ENCODE peak calls at places on chromosomes 7 and 10, in ten cellular contexts. J, M, W, Q, X, E, Z, D, A and T are unnamed samples.

GRCh38 chr10:93703066-93703465 is 674 bp upstream of the FRA10AC1 start:
- DNase-seq in J (peak), M (no peak), W (no peak), Q (no peak), X (no peak), E (peak), Z (peak), D (no peak), A (no peak), T (no peak)

GRCh38 chr10:22489467-22489866 is 144.2 kb downstream of the SPAG6 start:
- DNase-seq in J (peak), M (no peak), W (no peak), Q (no peak), X (no peak), E (peak), Z (no peak), D (no peak), A (no peak), T (no peak)

GRCh38 chr7:39621261-39621660 is 2.1 kb upstream of the RALA start:
- DNase-seq in J (peak), M (no peak), W (no peak), Q (no peak), X (no peak), E (peak), Z (peak), D (no peak), A (no peak), T (peak)

GRCh38 chr7:92625617-92626016 is 35.4 kb upstream of the FAM133B start:
- DNase-seq in J (peak), M (no peak), W (no peak), Q (no peak), X (no peak), E (no peak), Z (no peak), D (no peak), A (no peak), T (no peak)

GRCh38 chr10:2456834-2457233 is 610.5 kb upstream of the PFKP start:
- DNase-seq in J (no peak), M (no peak), W (no peak), Q (no peak), X (no peak), E (no peak), Z (no peak), D (no peak), A (no peak), T (no peak)

GRCh38 chr10:102140913-102141540 is 8.2 kb downstream of the PPRC1 start:
- DNase-seq in J (no peak), M (no peak), W (peak), Q (no peak), X (no peak), E (no peak), Z (no peak), D (no peak), A (no peak), T (no peak)

GRCh38 chr10:62885656-62886461 is 69.7 kb upstream of the EGR2 start:
- DNase-seq in J (peak), M (peak), W (no peak), Q (no peak), X (no peak), E (peak), Z (peak), D (no peak), A (no peak), T (peak)

GRCh38 chr7:102991540-102992214 is 78.9 kb downstream of the LRRC17 start:
- DNase-seq in J (peak), M (peak), W (no peak), Q (peak), X (no peak), E (peak), Z (peak), D (no peak), A (no peak), T (peak)

GRCh38 chr7:130365511-130366441 is 14.5 kb upstream of the CPA1 start:
- DNase-seq in J (peak), M (no peak), W (no peak), Q (no peak), X (peak), E (peak), Z (peak), D (peak), A (no peak), T (peak)

GRCh38 chr7:5481241-5482019 is 57.8 kb upstream of the TNRC18 start:
- DNase-seq in J (no peak), M (no peak), W (no peak), Q (no peak), X (no peak), E (no peak), Z (no peak), D (no peak), A (no peak), T (no peak)

GRCh38 chr7:121076350-121077164 is 88.0 kb downstream of the CPED1 start:
- DNase-seq in J (peak), M (no peak), W (no peak), Q (no peak), X (no peak), E (peak), Z (peak), D (no peak), A (no peak), T (peak)

GRCh38 chr10:86862373-86862772 is 95.0 kb downstream of the MMRN2 start:
- DNase-seq in J (no peak), M (no peak), W (no peak), Q (no peak), X (peak), E (no peak), Z (no peak), D (no peak), A (no peak), T (no peak)

GRCh38 chr10:74705361-74705980 is 120.9 kb upstream of the KAT6B start:
- DNase-seq in J (no peak), M (no peak), W (no peak), Q (no peak), X (no peak), E (no peak), Z (no peak), D (no peak), A (no peak), T (no peak)

GRCh38 chr7:68542831-68543230 is 1055.4 kb upstream of the AUTS2 start:
- DNase-seq in J (no peak), M (no peak), W (no peak), Q (no peak), X (no peak), E (no peak), Z (no peak), D (no peak), A (no peak), T (no peak)

GRCh38 chr10:15238553-15239335 is 70.3 kb upstream of the NMT2 start:
- DNase-seq in J (no peak), M (no peak), W (no peak), Q (no peak), X (no peak), E (peak), Z (peak), D (no peak), A (no peak), T (peak)

GRCh38 chr10:70540089-70540788 is 61.7 kb downstream of the PALD1 start:
- DNase-seq in J (no peak), M (peak), W (no peak), Q (peak), X (peak), E (peak), Z (peak), D (no peak), A (no peak), T (no peak)

GRCh38 chr10:68406815-68407585 is at the start of gene RUFY2:
- DNase-seq in J (peak), M (peak), W (peak), Q (peak), X (peak), E (peak), Z (peak), D (peak), A (peak), T (peak)

GRCh38 chr7:128434413-128435310 is 21.0 kb upstream of the HILPDA start:
- DNase-seq in J (peak), M (peak), W (no peak), Q (no peak), X (no peak), E (no peak), Z (no peak), D (no peak), A (no peak), T (no peak)

GRCh38 chr7:114026486-114027089 is 107.8 kb upstream of the PPP1R3A start:
- DNase-seq in J (peak), M (peak), W (no peak), Q (peak), X (peak), E (peak), Z (peak), D (no peak), A (no peak), T (peak)

GRCh38 chr10:11086177-11086576 is 68.5 kb downstream of the CELF2 start:
- DNase-seq in J (no peak), M (no peak), W (no peak), Q (no peak), X (no peak), E (peak), Z (no peak), D (no peak), A (no peak), T (no peak)

GRCh38 chr7:55145606-55146005 is 126.8 kb downstream of the EGFR start:
- DNase-seq in J (no peak), M (no peak), W (no peak), Q (no peak), X (no peak), E (no peak), Z (no peak), D (peak), A (no peak), T (no peak)

GRCh38 chr7:44887293-44887692 is 2.0 kb upstream of the PURB start:
- DNase-seq in J (no peak), M (no peak), W (no peak), Q (no peak), X (no peak), E (no peak), Z (no peak), D (no peak), A (no peak), T (no peak)

GRCh38 chr7:114879554-114879953 is 42.3 kb upstream of the MDFIC start:
- DNase-seq in J (no peak), M (no peak), W (no peak), Q (no peak), X (no peak), E (peak), Z (peak), D (no peak), A (no peak), T (peak)

GRCh38 chr10:112643600-112643999 is 196.6 kb downstream of the VTI1A start:
- DNase-seq in J (peak), M (no peak), W (no peak), Q (no peak), X (no peak), E (no peak), Z (no peak), D (no peak), A (no peak), T (no peak)

GRCh38 chr7:22849158-22849557 is 26.5 kb upstream of the TOMM7 start:
- DNase-seq in J (no peak), M (no peak), W (no peak), Q (no peak), X (no peak), E (peak), Z (no peak), D (no peak), A (no peak), T (no peak)

DNA sequence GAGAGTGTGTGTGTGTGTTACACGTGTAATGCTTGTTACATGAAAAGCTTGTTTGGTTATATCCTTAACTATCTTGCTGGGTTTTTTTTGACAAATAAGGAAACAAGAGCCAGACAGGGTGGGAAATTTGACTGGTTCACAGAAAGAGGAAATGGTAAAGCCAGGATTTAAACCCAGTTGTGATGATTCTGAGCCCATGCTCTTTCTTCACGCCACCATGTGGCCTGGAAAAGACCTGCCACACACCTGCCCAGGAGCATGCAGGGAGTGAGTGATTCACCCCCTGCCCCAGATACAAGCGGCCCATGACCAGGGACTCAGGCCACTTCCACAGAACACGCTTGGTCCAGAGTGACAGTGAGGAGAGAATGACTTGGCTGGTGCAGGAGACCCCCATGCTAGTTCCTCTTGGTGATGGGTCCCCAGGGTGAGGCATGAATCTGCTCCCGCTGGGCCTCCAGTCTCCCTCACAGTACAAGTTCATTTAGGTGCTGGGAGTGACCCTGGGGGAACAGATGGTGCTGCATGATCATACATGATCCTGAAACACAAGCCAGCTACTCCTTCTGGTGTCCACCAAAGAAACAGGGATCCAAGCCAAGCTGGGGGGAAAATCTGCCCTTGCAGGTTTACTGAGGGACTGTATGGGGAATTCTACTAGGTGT is 21.0 kb upstream of the EIF5AL1 start:
- DNase-seq in J (no peak), M (no peak), W (no peak), Q (peak), X (no peak), E (no peak), Z (no peak), D (no peak), A (no peak), T (no peak)
- TF ChIP-seq CTCF in J (peak), M (no peak), W (no peak), Q (no peak), X (no peak), E (no peak), Z (peak), D (no peak), A (no peak), T (no peak)

DNA sequence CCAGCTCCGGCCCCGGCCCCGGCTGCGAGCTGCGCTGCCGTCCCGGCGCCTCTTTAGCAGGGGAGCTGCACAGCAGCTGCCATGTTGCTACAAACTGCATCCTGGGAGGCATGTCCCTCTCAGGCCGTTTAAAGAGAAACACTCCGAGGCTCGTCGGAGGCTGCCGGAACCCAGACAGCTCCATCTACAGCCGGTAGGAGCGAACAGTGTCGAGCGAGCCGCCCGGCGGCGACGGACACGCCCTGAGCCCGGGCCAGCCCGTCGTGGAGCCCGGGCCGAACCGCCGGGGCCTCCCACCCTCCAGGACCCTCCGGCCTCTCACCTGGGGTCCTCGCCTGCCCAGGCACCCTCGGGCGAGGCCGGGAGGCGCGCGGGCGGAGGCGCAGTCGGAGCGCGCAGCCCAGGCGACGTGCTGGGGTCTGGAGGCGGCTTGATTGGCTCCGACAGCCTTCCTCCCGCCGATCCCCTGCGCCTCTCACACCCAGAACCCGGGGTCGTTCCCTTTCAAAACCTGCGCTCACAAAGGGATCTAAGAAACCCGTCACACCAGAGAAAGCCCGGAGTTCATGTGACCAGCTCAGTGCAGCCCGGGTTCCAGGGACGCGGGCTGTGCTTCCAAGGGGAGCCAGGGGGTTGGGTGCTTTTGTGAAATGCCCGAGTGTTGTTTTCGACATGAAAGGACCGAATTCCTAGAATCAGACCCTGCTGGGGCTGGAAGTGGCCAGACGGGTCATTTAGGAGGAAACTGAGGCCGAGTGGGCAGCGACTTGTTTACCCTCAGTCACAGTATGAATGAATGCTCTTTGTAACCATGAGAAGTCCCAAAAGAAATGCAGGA is at the start of gene ZNF777:
- DNase-seq in J (peak), M (peak), W (peak), Q (peak), X (peak), E (peak), Z (peak), D (peak), A (peak), T (peak)
- TF ChIP-seq CTCF in J (peak), M (peak), W (peak), Q (peak), X (peak), E (peak), Z (peak), D (peak), A (peak), T (peak)

DNA sequence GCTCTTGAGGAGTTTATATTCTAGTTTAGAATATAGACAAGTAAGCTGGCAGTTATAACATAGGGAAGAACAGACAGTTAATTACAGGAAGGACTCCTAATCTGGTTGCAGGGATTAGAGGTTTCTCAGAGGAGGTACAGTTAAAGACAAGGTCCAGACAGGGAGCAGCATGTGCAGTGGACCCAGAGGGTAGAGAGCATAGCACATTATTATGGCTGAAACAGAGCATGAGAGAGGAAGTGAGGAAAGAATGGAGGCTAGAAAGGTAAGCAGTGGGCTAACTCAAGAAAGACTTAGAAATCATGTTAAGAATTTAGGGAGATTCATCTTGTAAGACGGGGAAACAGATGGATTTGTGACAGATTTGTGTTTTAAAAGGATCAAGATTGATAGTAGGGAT is 9.7 kb downstream of the MIOS start:
- DNase-seq in J (no peak), M (no peak), W (no peak), Q (no peak), X (no peak), E (no peak), Z (no peak), D (no peak), A (no peak), T (no peak)
- TF ChIP-seq CTCF in J (no peak), M (no peak), W (no peak), Q (no peak), X (no peak), E (no peak), Z (no peak), D (no peak), A (no peak), T (no peak)

GRCh38 chr7:149765399-149766121 is 7.8 kb downstream of the ZNF467 start:
- DNase-seq in J (no peak), M (no peak), W (no peak), Q (no peak), X (peak), E (no peak), Z (no peak), D (peak), A (no peak), T (no peak)

GRCh38 chr7:149762610-149763009 is 10.8 kb downstream of the ZNF467 start:
- DNase-seq in J (no peak), M (no peak), W (no peak), Q (no peak), X (no peak), E (no peak), Z (no peak), D (peak), A (no peak), T (no peak)

GRCh38 chr7:149763563-149764240 is 9.7 kb downstream of the ZNF467 start:
- DNase-seq in J (no peak), M (no peak), W (no peak), Q (no peak), X (no peak), E (no peak), Z (no peak), D (peak), A (no peak), T (no peak)

GRCh38 chr7:149766215-149766614 is 7.2 kb downstream of the ZNF467 start:
- DNase-seq in J (no peak), M (no peak), W (no peak), Q (no peak), X (peak), E (no peak), Z (no peak), D (no peak), A (no peak), T (no peak)

DNA sequence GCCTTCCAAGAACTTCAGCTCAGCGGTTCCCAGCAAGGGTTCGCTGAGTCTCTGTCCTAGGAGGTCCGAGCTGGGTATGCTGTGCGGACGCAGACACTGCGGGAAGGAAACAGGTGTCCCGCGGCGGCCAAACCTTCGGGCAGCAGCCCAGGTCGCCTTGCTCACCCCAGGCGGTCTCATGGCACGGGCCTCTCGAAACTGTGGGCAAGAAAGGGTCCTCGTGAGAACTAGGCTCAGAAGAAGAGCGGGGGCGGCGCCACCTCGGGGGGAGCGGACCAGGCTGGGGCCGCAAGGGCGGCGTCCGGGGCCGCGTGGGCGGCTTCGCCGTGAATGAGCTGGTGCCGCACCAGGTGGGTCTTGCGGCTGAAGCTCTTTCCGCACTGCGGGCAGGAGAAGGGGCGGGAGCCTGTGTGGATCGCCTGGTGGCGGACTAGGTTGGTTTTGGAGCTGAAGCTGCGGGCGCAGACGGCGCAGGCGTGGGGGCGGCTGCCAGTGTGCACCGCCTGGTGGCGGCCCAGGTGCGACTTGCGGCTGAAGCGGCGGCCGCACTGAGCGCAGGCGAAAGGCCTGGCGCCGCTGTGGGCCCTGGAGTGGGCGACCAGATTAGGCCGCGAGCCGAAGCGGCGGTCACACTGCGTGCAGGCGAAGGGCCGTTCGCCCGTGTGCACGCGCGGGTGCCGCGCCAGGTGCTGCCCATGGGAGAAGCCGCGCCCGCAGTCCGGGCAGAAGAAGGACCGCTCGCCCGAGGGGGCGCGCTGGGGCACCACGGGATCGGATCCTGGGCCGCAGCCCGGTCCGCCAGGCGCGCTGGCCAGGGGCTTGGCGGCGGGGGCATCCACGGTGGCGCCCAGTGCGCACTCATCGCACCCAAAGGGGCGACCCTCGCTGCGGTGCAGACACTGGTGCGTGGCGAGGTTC is 8.6 kb downstream of the ZNF467 start:
- DNase-seq in J (no peak), M (no peak), W (no peak), Q (no peak), X (peak), E (no peak), Z (no peak), D (no peak), A (no peak), T (no peak)
- TF ChIP-seq CTCF in J (peak), M (no peak), W (no peak), Q (no peak), X (peak), E (no peak), Z (no peak), D (no peak), A (no peak), T (no peak)

GRCh38 chr10:49176310-49177268 is 11.6 kb downstream of the TMEM273 start:
- DNase-seq in J (no peak), M (no peak), W (no peak), Q (no peak), X (no peak), E (no peak), Z (no peak), D (no peak), A (peak), T (no peak)
- TF ChIP-seq CTCF in J (no peak), M (no peak), W (no peak), Q (no peak), X (no peak), E (no peak), Z (peak), D (no peak), A (no peak), T (no peak)

GRCh38 chr7:136213012-136213411 is 235.9 kb upstream of the MTPN start:
- DNase-seq in J (no peak), M (no peak), W (no peak), Q (no peak), X (no peak), E (no peak), Z (no peak), D (no peak), A (no peak), T (no peak)

GRCh38 chr7:136214356-136214755 is 237.2 kb upstream of the MTPN start:
- DNase-seq in J (no peak), M (peak), W (no peak), Q (no peak), X (no peak), E (no peak), Z (peak), D (no peak), A (no peak), T (no peak)
- TF ChIP-seq CTCF in J (no peak), M (no peak), W (no peak), Q (no peak), X (peak), E (no peak), Z (no peak), D (no peak), A (no peak), T (peak)